ENCODE peak calls at places on chromosome 20, in five cellular contexts. S is NCI-H2081; C is activated CD4-positive, CD25-positive, alpha-beta regulatory T cell treated with anti-CD3 and anti-CD28 coated beads, Interleukin-2, amount 50 U/mL, for 72 hours; A is activated CD4-positive, alpha-beta T cell treated with anti-CD3 and anti-CD28 coated beads, Interleukin-2, amount 50 U/mL, for 48 hours; R is activated naive CD8-positive, alpha-beta T cell treated with anti-CD3 and anti-CD28 coated beads, Interleukin-2, amount 10 ng/mL, durations not matched to agents 7 days and 5 days. T is an unnamed sample.
A peak's percentile ranks its signal among the peaks of the same experiment; 100 is the strongest.

GRCh38 chr20:1830240-1830639 is 65.0 kb upstream of the SIRPA start:
- DNase-seq in S (no peak), C (no peak), A (no peak), R (no peak), T (no peak)

GRCh38 chr20:62063981-62064787 is 1.5 kb downstream of the TAF4 start:
- DNase-seq in C (no peak), S (no peak), A (no peak), R (no peak), T (no peak)

GRCh38 chr20:44807051-44807683 is 3.2 kb downstream of the RIMS4 start:
- DNase-seq in C (no peak), A (no peak), S (no peak), R (no peak), T (no peak)

GRCh38 chr20:57203986-57204385 is 62.5 kb downstream of the BMP7 start:
- DNase-seq in S (no peak), A (no peak), R (no peak), C (no peak), T (no peak)

GRCh38 chr20:33169176-33169794 is 1.3 kb downstream of the BPIFA2 start:
- DNase-seq in A (peak; percentile 62), C (peak; percentile 63), S (no peak), R (no peak), T (no peak)

GRCh38 chr20:12171927-12172581 is 254.4 kb downstream of the BTBD3 start:
- DNase-seq in S (peak; percentile 96), R (no peak), C (no peak), A (no peak), T (peak; percentile 95)

GRCh38 chr20:32727663-32728062 is 15.6 kb downstream of the COMMD7 start:
- DNase-seq in A (no peak), S (no peak), C (no peak), R (no peak), T (no peak)

GRCh38 chr20:12847862-12848261 is 160.9 kb upstream of the SPTLC3 start:
- DNase-seq in S (no peak), C (no peak), R (no peak), A (no peak), T (no peak)

T was measured in NCI-H2029 treated with DMSO at 0.1 percent for 48 hours.